ENCODE peak calls at places on chromosomes 11 and 22, in four cellular contexts. Z, N, W and L are unnamed samples.

GRCh38 chr11:102807921-102808320 is 10.0 kb upstream of the MMP1 start:
- DNase-seq in Z (no peak), N (no peak), W (no peak), L (no peak)

GRCh38 chr11:2588809-2589537 is 110.8 kb downstream of the KCNQ1OT1 start:
- DNase-seq in Z (no peak), N (no peak), W (no peak), L (peak)

GRCh38 chr11:41431784-41432183 is 27.7 kb downstream of the LRRC4C start:
- DNase-seq in Z (no peak), N (peak), W (no peak), L (no peak)

GRCh38 chr11:73141031-73141308 is 1.1 kb downstream of the FCHSD2 start:
- DNase-seq in Z (no peak), N (peak), W (peak), L (peak)

GRCh38 chr11:71406681-71407080 is 41.5 kb downstream of the DHCR7 start:
- DNase-seq in Z (no peak), N (no peak), W (no peak), L (no peak)

GRCh38 chr11:1005913-1006312 is 30.6 kb downstream of the MUC6 start:
- DNase-seq in Z (peak), N (no peak), W (no peak), L (no peak)

GRCh38 chr11:61254403-61255025 is 13.5 kb downstream of the PGA5 start:
- DNase-seq in Z (peak), N (peak), W (peak), L (peak)

GRCh38 chr11:7573193-7573557 is 59.4 kb downstream of the PPFIBP2 start:
- DNase-seq in Z (no peak), N (no peak), W (no peak), L (no peak)

GRCh38 chr11:69351460-69351859 is 57.5 kb downstream of the MYEOV start:
- DNase-seq in Z (no peak), N (no peak), W (no peak), L (no peak)

GRCh38 chr22:49301398-49302149 is 526.1 kb downstream of the BRD1 start:
- DNase-seq in Z (no peak), N (peak), W (peak), L (no peak)

GRCh38 chr11:107184936-107185335 is 166.7 kb upstream of the GUCY1A2 start:
- DNase-seq in Z (no peak), N (no peak), W (no peak), L (no peak)

GRCh38 chr11:12544986-12545775 is 129.0 kb upstream of the TEAD1 start:
- DNase-seq in Z (no peak), N (no peak), W (no peak), L (no peak)

GRCh38 chr11:78562398-78562797 is 12.3 kb downstream of the NARS2 start:
- DNase-seq in Z (no peak), N (no peak), W (no peak), L (no peak)

GRCh38 chr11:78567209-78567608 is 7.5 kb downstream of the NARS2 start:
- DNase-seq in Z (no peak), N (no peak), W (no peak), L (no peak)

GRCh38 chr11:78560826-78561484 is 13.7 kb downstream of the NARS2 start:
- DNase-seq in Z (no peak), N (no peak), W (no peak), L (no peak)

GRCh38 chr11:78564889-78565467 is 9.7 kb downstream of the NARS2 start:
- DNase-seq in Z (no peak), N (no peak), W (no peak), L (no peak)

GRCh38 chr11:78564037-78564888 is 10.4 kb downstream of the NARS2 start:
- DNase-seq in Z (peak), N (no peak), W (peak), L (no peak)
- TF ChIP-seq CTCF in Z (peak), N (peak), W (peak), L (peak)

DNA sequence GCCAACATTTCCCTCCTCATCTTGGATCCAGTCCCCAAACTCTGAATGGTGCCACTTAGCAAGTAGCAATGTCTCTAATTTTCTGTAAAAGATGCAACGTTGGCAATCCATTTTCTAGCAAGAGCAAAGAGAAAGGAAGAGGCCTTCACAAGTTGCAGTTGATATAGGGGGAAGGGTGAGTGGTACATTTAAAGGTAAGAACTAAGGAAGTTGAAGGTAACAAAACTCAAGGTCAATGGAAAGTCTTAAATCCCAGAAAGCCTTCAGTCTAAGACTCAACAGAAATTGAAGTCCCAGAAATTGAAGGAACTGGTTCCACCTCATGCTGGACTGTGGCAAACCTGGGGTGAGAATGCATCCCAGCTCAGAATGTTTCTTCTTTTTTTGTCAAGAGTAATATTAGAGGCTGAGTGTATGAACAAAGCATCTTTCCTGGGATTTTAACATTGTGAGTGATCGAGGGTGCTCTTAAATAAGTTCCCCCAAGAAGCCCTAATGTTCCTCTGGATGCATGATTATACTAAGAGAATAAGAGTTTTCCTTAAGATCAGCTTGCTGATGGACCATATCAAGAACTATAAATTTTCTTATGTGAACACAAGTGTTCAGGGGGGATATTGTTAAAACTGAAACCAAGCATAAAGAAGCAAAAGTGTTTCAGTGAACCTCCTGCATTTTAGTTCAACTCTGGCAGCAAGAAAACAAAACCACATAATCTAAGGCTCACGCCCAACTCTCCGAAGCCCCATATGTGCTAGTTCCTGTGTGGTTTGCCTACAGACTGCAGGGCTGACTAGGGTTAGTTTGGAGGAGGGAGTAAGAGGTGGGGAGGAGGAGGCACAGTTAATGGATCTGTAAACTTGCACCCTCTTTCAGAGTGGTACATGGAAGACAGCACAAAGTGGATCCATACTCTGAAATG is at the start of gene GRAP2:
- DNase-seq in Z (no peak), N (no peak), W (peak), L (no peak)
- TF ChIP-seq POLR2A in Z (no peak), N (no peak), W (peak), L (no peak)

GRCh38 chr11:122556605-122557004 is 98.9 kb upstream of the UBASH3B start:
- DNase-seq in Z (no peak), N (no peak), W (no peak), L (no peak)
- H3K4me3 ChIP-seq in Z (no peak), N (no peak), W (peak), L (peak)

GRCh38 chr11:133081020-133081419 is 451.3 kb downstream of the OPCML start:
- DNase-seq in Z (no peak), N (no peak), W (no peak), L (no peak)
- TF ChIP-seq CTCF in Z (no peak), N (no peak), W (no peak), L (no peak)

GRCh38 chr11:66312549-66313320 is 4.1 kb downstream of the CD248 start:
- DNase-seq in Z (peak), N (peak), W (peak), L (peak)
- TF ChIP-seq POLR2A in Z (peak), N (peak), W (no peak), L (no peak)

GRCh38 chr11:125802387-125802786 is 14.5 kb downstream of the PATE3 start:
- DNase-seq in Z (no peak), N (no peak), W (no peak), L (no peak)
- H3K4me3 ChIP-seq in Z (no peak), N (no peak), W (no peak), L (no peak)